ENCODE peak calls at places on chromosomes 6 and 20, in nine cellular contexts. One of them, this sample, is unnamed.

GRCh38 chr20:62603021-62603906 is 39.0 kb upstream of the SLCO4A1 start:
- DNase-seq in body of pancreas: peak
- DNase-seq in transverse colon: peak
- DNase-seq in uterus: no peak
- DNase-seq in A549: no peak
- DNase-seq in adrenal gland: no peak
- DNase-seq in heart left ventricle: peak
- DNase-seq in HCT116: no peak
- DNase-seq in stomach: peak
- DNase-seq in this sample: no peak

GRCh38 chr20:45311589-45312211 is 3.6 kb upstream of the MATN4 start:
- DNase-seq in uterus: peak
- DNase-seq in body of pancreas: peak
- DNase-seq in heart left ventricle: no peak
- DNase-seq in adrenal gland: no peak
- DNase-seq in A549: peak
- DNase-seq in transverse colon: peak
- DNase-seq in stomach: peak
- DNase-seq in HCT116: peak
- DNase-seq in this sample: no peak

GRCh38 chr20:51417245-51417560 is 125.3 kb downstream of the NFATC2 start:
- DNase-seq in HCT116: no peak
- DNase-seq in body of pancreas: no peak
- DNase-seq in stomach: no peak
- DNase-seq in transverse colon: no peak
- DNase-seq in uterus: no peak
- DNase-seq in A549: no peak
- DNase-seq in heart left ventricle: no peak
- DNase-seq in adrenal gland: no peak
- DNase-seq in this sample: no peak

GRCh38 chr6:144149894-144150672 is at the start of gene STX11:
- DNase-seq in HCT116: no peak
- DNase-seq in transverse colon: peak
- DNase-seq in A549: peak
- DNase-seq in body of pancreas: peak
- DNase-seq in stomach: peak
- DNase-seq in adrenal gland: peak
- DNase-seq in heart left ventricle: peak
- DNase-seq in uterus: peak
- DNase-seq in this sample: no peak

GRCh38 chr6:90293319-90293937 is 3.2 kb downstream of the BACH2 start:
- DNase-seq in uterus: no peak
- DNase-seq in body of pancreas: peak
- DNase-seq in adrenal gland: no peak
- DNase-seq in HCT116: no peak
- DNase-seq in transverse colon: no peak
- DNase-seq in stomach: no peak
- DNase-seq in A549: no peak
- DNase-seq in heart left ventricle: no peak
- DNase-seq in this sample: no peak

GRCh38 chr20:45098096-45098773 is 2.7 kb downstream of the KCNS1 start:
- DNase-seq in stomach: peak
- DNase-seq in HCT116: no peak
- DNase-seq in A549: no peak
- DNase-seq in transverse colon: no peak
- DNase-seq in adrenal gland: peak
- DNase-seq in body of pancreas: peak
- DNase-seq in uterus: no peak
- DNase-seq in heart left ventricle: no peak
- DNase-seq in this sample: no peak

GRCh38 chr6:156618600-156619205 is 158.5 kb upstream of the ARID1B start:
- DNase-seq in A549: no peak
- DNase-seq in uterus: no peak
- DNase-seq in body of pancreas: no peak
- DNase-seq in stomach: no peak
- DNase-seq in adrenal gland: no peak
- DNase-seq in HCT116: no peak
- DNase-seq in transverse colon: no peak
- DNase-seq in heart left ventricle: no peak
- DNase-seq in this sample: no peak

GRCh38 chr6:85484941-85485340 is 35.1 kb downstream of the NT5E start:
- DNase-seq in HCT116: no peak
- DNase-seq in transverse colon: no peak
- DNase-seq in heart left ventricle: no peak
- DNase-seq in uterus: no peak
- DNase-seq in adrenal gland: no peak
- DNase-seq in body of pancreas: no peak
- DNase-seq in A549: no peak
- DNase-seq in stomach: no peak
- DNase-seq in this sample: no peak

GRCh38 chr6:159074120-159074684 is 29.4 kb upstream of the TAGAP start:
- DNase-seq in heart left ventricle: no peak
- DNase-seq in stomach: no peak
- DNase-seq in HCT116: peak
- DNase-seq in adrenal gland: peak
- DNase-seq in A549: peak
- DNase-seq in body of pancreas: no peak
- DNase-seq in uterus: no peak
- DNase-seq in transverse colon: no peak
- DNase-seq in this sample: no peak

GRCh38 chr6:35663447-35664235 is 25.1 kb downstream of the FKBP5 start:
- DNase-seq in transverse colon: no peak
- DNase-seq in HCT116: no peak
- DNase-seq in uterus: no peak
- DNase-seq in body of pancreas: no peak
- DNase-seq in A549: no peak
- DNase-seq in heart left ventricle: no peak
- DNase-seq in adrenal gland: no peak
- DNase-seq in stomach: no peak
- DNase-seq in this sample: no peak
- H3K4me3 ChIP-seq in transverse colon: no peak
- H3K4me3 ChIP-seq in HCT116: no peak
- H3K4me3 ChIP-seq in uterus: no peak
- H3K4me3 ChIP-seq in body of pancreas: no peak
- H3K4me3 ChIP-seq in A549: no peak
- H3K4me3 ChIP-seq in heart left ventricle: no peak
- H3K4me3 ChIP-seq in adrenal gland: no peak
- H3K4me3 ChIP-seq in stomach: peak
- H3K4me3 ChIP-seq in this sample: no peak

GRCh38 chr20:53609501-53610445 is 16.1 kb upstream of the ZNF217 start:
- DNase-seq in A549: peak
- DNase-seq in stomach: peak
- DNase-seq in transverse colon: peak
- DNase-seq in adrenal gland: peak
- DNase-seq in heart left ventricle: peak
- DNase-seq in uterus: no peak
- DNase-seq in HCT116: no peak
- DNase-seq in body of pancreas: peak
- DNase-seq in this sample: no peak
- TF ChIP-seq POLR2A in A549: no peak
- TF ChIP-seq POLR2A in stomach: no peak
- TF ChIP-seq POLR2A in transverse colon: no peak
- TF ChIP-seq POLR2A in adrenal gland: no peak
- TF ChIP-seq POLR2A in heart left ventricle: no peak
- TF ChIP-seq POLR2A in uterus: no peak
- TF ChIP-seq POLR2A in HCT116: peak
- TF ChIP-seq POLR2A in body of pancreas: no peak
- TF ChIP-seq POLR2A in this sample: no peak

GRCh38 chr6:27592481-27593199 is 119.7 kb upstream of the ZNF184 start:
- DNase-seq in transverse colon: no peak
- DNase-seq in HCT116: no peak
- DNase-seq in body of pancreas: no peak
- DNase-seq in stomach: no peak
- DNase-seq in heart left ventricle: no peak
- DNase-seq in uterus: no peak
- DNase-seq in A549: peak
- DNase-seq in adrenal gland: no peak
- DNase-seq in this sample: no peak
- H3K4me3 ChIP-seq in transverse colon: no peak
- H3K4me3 ChIP-seq in HCT116: no peak
- H3K4me3 ChIP-seq in body of pancreas: no peak
- H3K4me3 ChIP-seq in stomach: peak
- H3K4me3 ChIP-seq in heart left ventricle: no peak
- H3K4me3 ChIP-seq in uterus: no peak
- H3K4me3 ChIP-seq in A549: peak
- H3K4me3 ChIP-seq in adrenal gland: no peak
- H3K4me3 ChIP-seq in this sample: no peak

DNA sequence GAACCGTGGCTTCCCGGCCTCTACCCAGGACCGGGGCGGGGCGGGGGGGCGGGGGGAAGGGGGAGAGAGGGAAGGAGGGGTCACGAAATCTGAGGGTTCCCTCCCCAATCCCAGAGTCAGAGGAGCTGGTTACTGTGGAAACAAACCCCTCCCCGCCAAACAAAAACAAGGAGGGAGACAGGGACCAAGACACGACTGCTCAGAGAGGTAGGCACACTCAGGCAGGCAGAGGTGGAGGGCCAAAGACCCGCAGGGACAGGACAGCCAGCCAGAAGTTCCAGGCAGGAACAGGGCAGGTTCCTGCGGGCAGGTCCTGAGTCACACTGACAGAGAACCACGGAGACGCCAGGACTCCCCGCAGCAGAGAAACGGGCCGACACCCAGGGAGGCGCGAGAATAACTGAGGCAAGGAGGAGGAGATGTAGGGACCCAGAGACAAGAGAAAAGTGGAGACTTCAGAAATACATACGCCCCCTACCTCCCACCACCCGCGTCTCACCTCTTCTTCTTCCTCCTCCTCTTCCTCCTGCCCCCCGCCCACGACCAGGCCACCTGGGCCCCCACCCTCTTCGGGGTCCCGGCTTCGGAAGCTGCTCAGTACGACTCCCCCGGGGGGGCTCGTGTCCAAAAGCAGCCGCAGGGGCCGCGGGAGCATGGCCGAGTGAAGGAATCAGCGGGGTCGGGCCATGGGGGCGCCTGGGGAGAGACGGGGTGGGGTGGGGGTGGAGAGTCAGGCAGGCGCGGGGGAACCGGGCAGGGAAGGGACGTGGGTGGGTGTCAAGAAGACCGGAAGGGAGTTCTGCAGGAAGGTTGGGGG is 578 bp downstream of the RGL2 start:
- DNase-seq in A549: peak
- DNase-seq in heart left ventricle: peak
- DNase-seq in HCT116: peak
- DNase-seq in uterus: peak
- DNase-seq in stomach: peak
- DNase-seq in transverse colon: peak
- DNase-seq in body of pancreas: peak
- DNase-seq in adrenal gland: peak
- DNase-seq in this sample: no peak
- TF ChIP-seq POLR2A in A549: no peak
- TF ChIP-seq POLR2A in heart left ventricle: no peak
- TF ChIP-seq POLR2A in HCT116: peak
- TF ChIP-seq POLR2A in uterus: no peak
- TF ChIP-seq POLR2A in stomach: no peak
- TF ChIP-seq POLR2A in transverse colon: peak
- TF ChIP-seq POLR2A in body of pancreas: peak
- TF ChIP-seq POLR2A in adrenal gland: peak
- TF ChIP-seq POLR2A in this sample: peak

GRCh38 chr20:53768329-53768728 is 174.7 kb upstream of the ZNF217 start:
- DNase-seq in heart left ventricle: no peak
- DNase-seq in HCT116: no peak
- DNase-seq in A549: no peak
- DNase-seq in stomach: no peak
- DNase-seq in adrenal gland: no peak
- DNase-seq in body of pancreas: no peak
- DNase-seq in transverse colon: no peak
- DNase-seq in uterus: no peak
- DNase-seq in this sample: no peak

GRCh38 chr20:53760025-53760441 is 166.4 kb upstream of the ZNF217 start:
- DNase-seq in HCT116: no peak
- DNase-seq in transverse colon: no peak
- DNase-seq in heart left ventricle: no peak
- DNase-seq in body of pancreas: no peak
- DNase-seq in stomach: no peak
- DNase-seq in adrenal gland: no peak
- DNase-seq in uterus: no peak
- DNase-seq in A549: no peak
- DNase-seq in this sample: no peak

GRCh38 chr20:53763707-53764415 is 170.2 kb upstream of the ZNF217 start:
- DNase-seq in adrenal gland: no peak
- DNase-seq in A549: peak
- DNase-seq in HCT116: no peak
- DNase-seq in stomach: peak
- DNase-seq in uterus: no peak
- DNase-seq in body of pancreas: peak
- DNase-seq in heart left ventricle: no peak
- DNase-seq in transverse colon: peak
- DNase-seq in this sample: no peak

GRCh38 chr20:53767206-53767924 is 173.7 kb upstream of the ZNF217 start:
- DNase-seq in transverse colon: no peak
- DNase-seq in A549: no peak
- DNase-seq in HCT116: no peak
- DNase-seq in stomach: no peak
- DNase-seq in body of pancreas: no peak
- DNase-seq in uterus: no peak
- DNase-seq in heart left ventricle: no peak
- DNase-seq in adrenal gland: no peak
- DNase-seq in this sample: no peak

DNA sequence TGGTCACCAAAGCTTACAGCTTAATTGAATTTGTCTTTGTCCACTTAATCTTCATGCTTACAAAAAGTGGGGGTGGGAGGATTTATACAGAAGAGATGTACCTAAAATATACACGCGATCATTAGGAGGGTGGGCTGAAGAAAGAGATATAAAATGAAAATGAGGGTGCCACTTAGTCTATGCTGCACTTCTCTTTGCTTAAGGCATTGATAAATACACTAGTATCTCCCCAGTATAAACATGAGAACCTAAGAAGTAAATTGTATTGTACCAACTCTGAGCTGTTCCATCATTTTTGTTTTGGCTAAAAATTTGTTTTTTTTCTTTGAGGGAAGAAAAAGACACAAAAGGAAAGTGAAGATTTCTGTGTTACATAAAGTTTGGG is 170.8 kb upstream of the ZNF217 start:
- DNase-seq in HCT116: no peak
- DNase-seq in A549: no peak
- DNase-seq in adrenal gland: no peak
- DNase-seq in body of pancreas: no peak
- DNase-seq in heart left ventricle: no peak
- DNase-seq in uterus: no peak
- DNase-seq in stomach: no peak
- DNase-seq in transverse colon: no peak
- DNase-seq in this sample: no peak
- H3K4me3 ChIP-seq in HCT116: no peak
- H3K4me3 ChIP-seq in A549: peak
- H3K4me3 ChIP-seq in adrenal gland: no peak
- H3K4me3 ChIP-seq in body of pancreas: no peak
- H3K4me3 ChIP-seq in heart left ventricle: no peak
- H3K4me3 ChIP-seq in uterus: no peak
- H3K4me3 ChIP-seq in stomach: no peak
- H3K4me3 ChIP-seq in transverse colon: no peak
- H3K4me3 ChIP-seq in this sample: no peak

GRCh38 chr6:79152269-79152737 is 74.2 kb upstream of the PHIP start:
- DNase-seq in uterus: no peak
- DNase-seq in adrenal gland: no peak
- DNase-seq in body of pancreas: no peak
- DNase-seq in HCT116: no peak
- DNase-seq in stomach: no peak
- DNase-seq in heart left ventricle: no peak
- DNase-seq in transverse colon: no peak
- DNase-seq in A549: peak
- DNase-seq in this sample: no peak
- TF ChIP-seq POLR2A in uterus: no peak
- TF ChIP-seq POLR2A in adrenal gland: no peak
- TF ChIP-seq POLR2A in body of pancreas: no peak
- TF ChIP-seq POLR2A in HCT116: no peak
- TF ChIP-seq POLR2A in stomach: no peak
- TF ChIP-seq POLR2A in heart left ventricle: no peak
- TF ChIP-seq POLR2A in transverse colon: no peak
- TF ChIP-seq POLR2A in A549: no peak
- TF ChIP-seq POLR2A in this sample: no peak

This sample was measured in vagina.